ENCODE peak calls at places on chromosomes 7 and 10, in six cellular contexts. I is PC-9, F is nucleus accumbens, K is pancreas, N is astrocyte of the spinal cord, M is AG10803. Y is an unnamed sample.
A peak's percentile ranks its signal among the peaks of the same experiment; 100 is the strongest.

GRCh38 chr10:119267384-119267783 is 60.0 kb downstream of the GRK5 start:
- DNase-seq in K (no peak), I (no peak), F (no peak), M (no peak), N (no peak), Y (no peak)

GRCh38 chr10:15744217-15744865 is 24.6 kb upstream of the ITGA8 start:
- DNase-seq in F (peak; percentile 5), K (no peak), M (peak; percentile 46), N (peak; percentile 48), I (peak; percentile 7), Y (peak; percentile 49)

GRCh38 chr7:142714375-142714774 is 34.9 kb upstream of the PRSS1 start:
- DNase-seq in N (no peak), I (no peak), M (no peak), K (no peak), F (no peak), Y (no peak)

GRCh38 chr7:155190608-155191536 is 106.8 kb upstream of the INSIG1 start:
- DNase-seq in K (peak; percentile 59), N (no peak), I (peak; percentile 72), M (no peak), F (no peak), Y (no peak)

GRCh38 chr10:72024596-72024995 is 60.4 kb downstream of the CHST3 start:
- DNase-seq in M (peak; percentile 72), I (no peak), N (no peak), K (no peak), F (no peak), Y (no peak)

GRCh38 chr7:100493476-100494264 is 9.9 kb downstream of the NYAP1 start:
- DNase-seq in N (peak; percentile 24), F (peak; percentile 48), I (peak; percentile 33), K (peak; percentile 47), M (no peak), Y (peak; percentile 41)

GRCh38 chr10:52539463-52539862 is 225.4 kb downstream of the DKK1 start:
- DNase-seq in M (peak; percentile 40), K (no peak), I (peak; percentile 26), F (no peak), N (peak; percentile 47), Y (peak; percentile 72)

GRCh38 chr7:29207469-29207868 is 12.9 kb downstream of the CHN2 start:
- DNase-seq in M (no peak), I (no peak), N (peak; percentile 2), K (no peak), F (no peak), Y (no peak)

GRCh38 chr7:147406521-147407115 is 1183.9 kb upstream of the C7orf33 start:
- DNase-seq in K (no peak), N (peak; percentile 5), F (no peak), I (no peak), M (peak; percentile 58), Y (peak; percentile 64)

GRCh38 chr7:113412410-113412809 is 294.1 kb upstream of the SMIM30 start:
- DNase-seq in M (no peak), I (no peak), K (no peak), N (no peak), F (no peak), Y (no peak)

GRCh38 chr7:101560856-101561255 is 68.2 kb downstream of the MYL10 start:
- DNase-seq in I (no peak), F (no peak), M (no peak), N (no peak), K (no peak), Y (no peak)

Y was measured in amniotic epithelial cell.